ENCODE peak calls at places on chromosomes 5 and 9, in seven cellular contexts. One of them, this sample, is unnamed.

GRCh38 chr5:115857621-115858349 is 16.1 kb downstream of the AP3S1 start:
- DNase-seq in choroid plexus epithelial cell: peak
- DNase-seq in GM06990: no peak
- DNase-seq in psoas muscle: no peak
- DNase-seq in OCI-LY7: no peak
- DNase-seq in prostate gland: no peak
- DNase-seq in neural progenitor cell: peak
- DNase-seq in this sample: no peak

GRCh38 chr5:1180096-1180495 is 21.3 kb upstream of the SLC6A19 start:
- DNase-seq in choroid plexus epithelial cell: no peak
- DNase-seq in GM06990: no peak
- DNase-seq in psoas muscle: peak
- DNase-seq in OCI-LY7: no peak
- DNase-seq in prostate gland: no peak
- DNase-seq in neural progenitor cell: no peak
- DNase-seq in this sample: no peak

GRCh38 chr5:180599590-180599914 is 8.3 kb upstream of the SCGB3A1 start:
- DNase-seq in choroid plexus epithelial cell: no peak
- DNase-seq in GM06990: no peak
- DNase-seq in psoas muscle: peak
- DNase-seq in OCI-LY7: no peak
- DNase-seq in prostate gland: no peak
- DNase-seq in neural progenitor cell: no peak
- DNase-seq in this sample: no peak

GRCh38 chr5:28281381-28281780 is 1243.0 kb upstream of the CDH9 start:
- DNase-seq in choroid plexus epithelial cell: peak
- DNase-seq in GM06990: no peak
- DNase-seq in psoas muscle: no peak
- DNase-seq in OCI-LY7: no peak
- DNase-seq in prostate gland: no peak
- DNase-seq in neural progenitor cell: no peak
- DNase-seq in this sample: no peak

GRCh38 chr9:86324901-86325300 is 29.3 kb downstream of the TUT7 start:
- DNase-seq in choroid plexus epithelial cell: peak
- DNase-seq in GM06990: no peak
- DNase-seq in psoas muscle: no peak
- DNase-seq in OCI-LY7: no peak
- DNase-seq in prostate gland: no peak
- DNase-seq in neural progenitor cell: no peak
- DNase-seq in this sample: no peak

GRCh38 chr5:29079771-29080170 is 2041.4 kb upstream of the CDH9 start:
- DNase-seq in choroid plexus epithelial cell: no peak
- DNase-seq in GM06990: no peak
- DNase-seq in psoas muscle: no peak
- DNase-seq in OCI-LY7: no peak
- DNase-seq in prostate gland: no peak
- DNase-seq in neural progenitor cell: peak
- DNase-seq in this sample: no peak

GRCh38 chr5:116739648-116740047 is 165.0 kb upstream of the SEMA6A start:
- DNase-seq in choroid plexus epithelial cell: no peak
- DNase-seq in GM06990: no peak
- DNase-seq in psoas muscle: no peak
- DNase-seq in OCI-LY7: no peak
- DNase-seq in prostate gland: no peak
- DNase-seq in neural progenitor cell: no peak
- DNase-seq in this sample: no peak

GRCh38 chr5:14118551-14119320 is 24.4 kb upstream of the TRIO start:
- DNase-seq in choroid plexus epithelial cell: no peak
- DNase-seq in GM06990: no peak
- DNase-seq in psoas muscle: no peak
- DNase-seq in OCI-LY7: no peak
- DNase-seq in prostate gland: no peak
- DNase-seq in neural progenitor cell: peak
- DNase-seq in this sample: peak

GRCh38 chr9:75988663-75989062 is 98.2 kb downstream of the PCSK5 start:
- DNase-seq in choroid plexus epithelial cell: no peak
- DNase-seq in GM06990: no peak
- DNase-seq in psoas muscle: no peak
- DNase-seq in OCI-LY7: no peak
- DNase-seq in prostate gland: no peak
- DNase-seq in neural progenitor cell: no peak
- DNase-seq in this sample: no peak

GRCh38 chr5:23405316-23406068 is 101.9 kb upstream of the PRDM9 start:
- DNase-seq in choroid plexus epithelial cell: no peak
- DNase-seq in GM06990: no peak
- DNase-seq in psoas muscle: no peak
- DNase-seq in OCI-LY7: no peak
- DNase-seq in prostate gland: no peak
- DNase-seq in neural progenitor cell: no peak
- DNase-seq in this sample: no peak
- TF ChIP-seq CTCF in choroid plexus epithelial cell: no peak
- TF ChIP-seq CTCF in GM06990: no peak
- TF ChIP-seq CTCF in psoas muscle: no peak
- TF ChIP-seq CTCF in OCI-LY7: no peak
- TF ChIP-seq CTCF in prostate gland: no peak
- TF ChIP-seq CTCF in neural progenitor cell: no peak
- TF ChIP-seq CTCF in this sample: no peak

GRCh38 chr5:41270423-41271251 is 57.3 kb upstream of the C6 start:
- DNase-seq in choroid plexus epithelial cell: peak
- DNase-seq in GM06990: no peak
- DNase-seq in psoas muscle: no peak
- DNase-seq in OCI-LY7: peak
- DNase-seq in prostate gland: no peak
- DNase-seq in neural progenitor cell: peak
- DNase-seq in this sample: peak
- TF ChIP-seq CTCF in choroid plexus epithelial cell: peak
- TF ChIP-seq CTCF in GM06990: peak
- TF ChIP-seq CTCF in psoas muscle: peak
- TF ChIP-seq CTCF in OCI-LY7: peak
- TF ChIP-seq CTCF in prostate gland: peak
- TF ChIP-seq CTCF in neural progenitor cell: peak
- TF ChIP-seq CTCF in this sample: peak

DNA sequence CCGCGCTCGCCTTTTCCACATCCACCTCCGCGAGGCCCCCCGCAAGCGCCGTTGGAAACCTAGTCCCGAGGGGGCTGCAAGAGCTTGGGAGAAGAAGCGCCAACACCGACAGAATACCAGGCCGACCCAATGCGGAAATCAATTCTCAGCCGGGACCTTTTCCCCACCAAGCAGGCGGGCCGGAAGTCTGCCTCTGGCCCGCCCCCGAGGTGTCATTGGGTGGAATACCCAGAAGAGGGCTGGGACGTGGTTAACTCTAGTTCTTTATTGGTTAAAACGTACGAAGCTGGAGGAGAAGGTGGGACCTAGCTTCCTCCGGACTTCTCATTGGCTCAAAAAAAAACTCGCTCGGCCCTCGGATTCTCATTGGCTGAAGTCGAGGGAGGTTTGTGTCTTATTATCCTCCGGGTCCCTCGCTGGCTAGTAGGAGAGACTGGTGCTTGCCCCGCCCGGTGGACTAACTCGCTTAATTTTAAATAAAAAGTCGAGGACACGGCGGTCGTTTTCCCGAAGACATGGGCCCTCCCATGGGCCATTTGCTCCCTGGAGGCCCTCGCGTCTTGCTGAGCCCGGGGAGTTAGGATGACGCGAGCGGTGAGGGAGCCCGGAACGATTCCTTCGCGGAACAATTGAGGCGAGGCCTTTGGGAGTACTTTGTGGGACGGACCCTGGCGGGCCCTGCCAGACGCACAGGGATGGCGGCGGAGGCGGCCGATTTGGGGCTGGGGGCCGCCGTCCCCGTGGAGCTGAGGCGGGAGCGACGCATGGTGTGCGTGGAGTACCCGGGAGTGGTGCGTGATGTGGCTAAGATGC is at the start of gene GTF3C5:
- DNase-seq in choroid plexus epithelial cell: peak
- DNase-seq in GM06990: peak
- DNase-seq in psoas muscle: peak
- DNase-seq in OCI-LY7: peak
- DNase-seq in prostate gland: peak
- DNase-seq in neural progenitor cell: peak
- DNase-seq in this sample: peak
- TF ChIP-seq CTCF in choroid plexus epithelial cell: no peak
- TF ChIP-seq CTCF in GM06990: no peak
- TF ChIP-seq CTCF in psoas muscle: no peak
- TF ChIP-seq CTCF in OCI-LY7: no peak
- TF ChIP-seq CTCF in prostate gland: peak
- TF ChIP-seq CTCF in neural progenitor cell: peak
- TF ChIP-seq CTCF in this sample: peak

DNA sequence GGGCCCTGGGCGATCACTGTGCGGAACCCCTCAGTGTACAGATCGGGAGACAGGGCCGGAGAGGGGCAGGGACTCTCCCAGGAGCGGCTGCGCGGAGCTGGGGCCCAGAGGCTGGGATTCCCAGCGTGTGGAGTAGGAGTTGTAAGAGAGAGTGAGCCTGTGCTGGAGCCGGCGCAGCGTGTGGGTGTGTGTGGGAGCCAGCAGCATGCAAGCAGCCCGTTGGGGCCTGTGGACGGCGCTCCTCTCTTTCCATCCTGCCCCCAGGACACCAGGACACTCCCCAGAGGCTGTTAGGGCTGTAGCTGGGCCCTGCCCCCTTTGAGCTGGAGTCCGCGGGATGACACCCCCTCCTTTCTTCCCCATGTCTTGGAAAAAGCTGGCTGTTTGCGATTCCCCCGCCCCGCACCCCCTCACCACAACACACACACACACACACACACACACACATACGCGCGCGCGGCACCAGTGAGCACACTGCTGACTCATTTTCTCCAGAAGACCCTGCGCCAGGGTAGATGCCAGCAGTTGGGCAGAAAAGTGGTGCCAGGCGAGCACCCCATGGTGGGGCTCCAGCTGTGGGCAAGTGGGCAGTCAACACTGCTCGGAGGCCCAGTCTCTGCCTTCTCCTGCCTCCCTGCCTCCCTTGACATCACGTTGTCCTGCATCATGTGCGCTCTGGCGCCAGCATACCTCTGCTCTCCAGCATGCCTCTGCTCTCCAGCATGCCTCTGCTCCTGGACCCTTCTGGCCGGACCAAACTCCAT is 1.5 kb downstream of the COL27A1 start:
- DNase-seq in choroid plexus epithelial cell: peak
- DNase-seq in GM06990: no peak
- DNase-seq in psoas muscle: peak
- DNase-seq in OCI-LY7: no peak
- DNase-seq in prostate gland: peak
- DNase-seq in neural progenitor cell: peak
- DNase-seq in this sample: peak
- TF ChIP-seq CTCF in choroid plexus epithelial cell: peak
- TF ChIP-seq CTCF in GM06990: no peak
- TF ChIP-seq CTCF in psoas muscle: no peak
- TF ChIP-seq CTCF in OCI-LY7: no peak
- TF ChIP-seq CTCF in prostate gland: no peak
- TF ChIP-seq CTCF in neural progenitor cell: no peak
- TF ChIP-seq CTCF in this sample: no peak